ENCODE peak calls at places on chromosomes 16 and 17, in seven cellular contexts. I, T, P, R, X, O and E are unnamed samples.

GRCh38 chr17:77287432-77288068 is 146.8 kb downstream of the SEC14L1 start:
- DNase-seq in X (peak), I (no peak), R (no peak), T (no peak), P (no peak), O (no peak), E (no peak)

GRCh38 chr17:40176409-40177110 is 710 bp upstream of the RAPGEFL1 start:
- DNase-seq in X (peak), T (peak), P (no peak), I (no peak), O (no peak), R (no peak), E (no peak)

GRCh38 chr16:17266606-17267313 is 204.0 kb downstream of the XYLT1 start:
- DNase-seq in P (no peak), I (no peak), R (no peak), X (no peak), O (no peak), T (no peak), E (no peak)

GRCh38 chr16:6481894-6482293 is 850.8 kb upstream of the RBFOX1 start:
- DNase-seq in R (no peak), P (no peak), T (no peak), I (no peak), X (no peak), O (no peak), E (no peak)

GRCh38 chr17:79220715-79221291 is 146.2 kb downstream of the ENGASE start:
- DNase-seq in P (no peak), I (no peak), X (no peak), O (no peak), R (no peak), T (no peak), E (no peak)

GRCh38 chr17:76200354-76200753 is 39.9 kb downstream of the RNF157 start:
- DNase-seq in X (no peak), I (no peak), P (no peak), O (no peak), T (no peak), R (no peak), E (no peak)

GRCh38 chr16:31436221-31437045 is 6.2 kb downstream of the ZNF843 start:
- DNase-seq in I (no peak), O (no peak), X (no peak), P (no peak), T (no peak), R (no peak), E (no peak)

GRCh38 chr17:78159575-78160158 is 8.7 kb upstream of the SYNGR2 start:
- DNase-seq in T (no peak), X (no peak), P (no peak), O (no peak), R (no peak), I (no peak), E (no peak)

GRCh38 chr16:57016831-57017230 is 27.5 kb downstream of the NLRC5 start:
- DNase-seq in I (no peak), O (no peak), P (no peak), R (no peak), T (no peak), X (no peak), E (no peak)

GRCh38 chr16:88487920-88488842 is 35.1 kb downstream of the ZFPM1 start:
- DNase-seq in T (no peak), R (no peak), I (no peak), P (no peak), X (no peak), O (no peak), E (no peak)

GRCh38 chr16:69483611-69484010 is 59.2 kb downstream of the CYB5B start:
- DNase-seq in X (no peak), P (no peak), O (no peak), I (no peak), T (no peak), R (no peak), E (no peak)